ENCODE peak calls at places on chromosomes 6 and 20, in five cellular contexts. S is HCT116, I is A549, G is uterus, K is H1. X is an unnamed sample. For H3K4me1, the result is how much of the 10 kb centered on the place peaks cover.

GRCh38 chr6:80331522-80331921 is 225.1 kb downstream of the BCKDHB start:
- DNase-seq in K (no peak), I (no peak), S (no peak), G (no peak), X (no peak)

GRCh38 chr6:157892363-157892878 is 69.4 kb downstream of the SNX9 start:
- DNase-seq in G (no peak), I (no peak), S (no peak), K (no peak), X (no peak)

GRCh38 chr20:6613280-6613861 is 154.1 kb upstream of the BMP2 start:
- DNase-seq in I (no peak), G (no peak), S (no peak), K (no peak), X (no peak)

GRCh38 chr6:14728396-14729024 is 517.4 kb upstream of the JARID2 start:
- DNase-seq in S (no peak), G (peak), K (no peak), I (no peak), X (no peak)

GRCh38 chr6:56755040-56755439 is 112.4 kb upstream of the DST start:
- DNase-seq in G (no peak), S (no peak), K (no peak), I (no peak), X (no peak)

GRCh38 chr6:39861663-39862062 is 69.5 kb downstream of the DAAM2 start:
- DNase-seq in S (no peak), K (no peak), I (no peak), G (no peak), X (no peak)

GRCh38 chr6:79813143-79813542 is 134.2 kb downstream of the ELOVL4 start:
- DNase-seq in K (no peak), S (no peak), G (no peak), I (no peak), X (no peak)

GRCh38 chr6:38336922-38337321 is 302.8 kb downstream of the BTBD9 start:
- DNase-seq in I (no peak), S (no peak), G (no peak), K (no peak), X (no peak)

GRCh38 chr6:35568967-35569606 is 56.4 kb upstream of the TULP1 start:
- DNase-seq in I (peak), G (peak), K (no peak), S (no peak), X (peak)

GRCh38 chr6:110368268-110368667 is 10.1 kb upstream of the METTL24 start:
- DNase-seq in K (no peak), I (no peak), S (no peak), G (no peak), X (no peak)

GRCh38 chr6:2186516-2186915 is 58.9 kb downstream of the GMDS start:
- DNase-seq in G (no peak), I (no peak), S (no peak), K (no peak), X (no peak)

GRCh38 chr6:18245079-18245478 is 19.3 kb downstream of the DEK start:
- DNase-seq in K (no peak), S (no peak), I (no peak), G (no peak), X (no peak)

GRCh38 chr6:18247002-18247401 is 17.3 kb downstream of the DEK start:
- DNase-seq in S (no peak), I (no peak), G (no peak), K (no peak), X (no peak)

GRCh38 chr6:18246205-18246604 is 18.1 kb downstream of the DEK start:
- DNase-seq in S (no peak), I (no peak), K (no peak), G (no peak), X (no peak)

GRCh38 chr6:18244251-18244650 is 20.1 kb downstream of the DEK start:
- DNase-seq in S (no peak), I (no peak), G (no peak), K (no peak), X (no peak)

DNA sequence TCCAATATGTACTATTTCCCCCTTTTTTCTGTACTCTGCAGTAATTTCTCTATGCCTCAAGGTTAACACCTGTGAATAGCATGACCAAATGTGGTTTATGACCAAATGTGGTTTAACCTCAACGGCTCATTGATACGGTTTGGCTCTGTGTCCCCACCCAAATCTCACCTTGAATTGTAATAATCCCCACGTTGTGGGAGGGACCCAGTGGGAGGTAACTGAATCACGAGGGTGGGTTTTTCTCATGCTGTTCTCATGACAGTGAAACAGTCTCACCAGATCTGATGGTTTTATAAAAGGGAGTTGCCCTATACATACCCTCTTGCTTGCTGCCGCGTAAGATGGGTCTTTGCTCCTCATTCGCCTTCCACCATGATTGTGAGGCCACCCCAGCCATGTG is 18.7 kb downstream of the DEK start:
- DNase-seq in S (no peak), K (no peak), I (no peak), G (no peak), X (no peak)
- TF ChIP-seq POLR2A in S (no peak), K (no peak), I (no peak), G (no peak), X (no peak)

GRCh38 chr6:129686941-129687627 is 22.9 kb downstream of the ARHGAP18 start:
- DNase-seq in I (no peak), S (no peak), K (no peak), G (no peak), X (no peak)

GRCh38 chr6:129684903-129685639 is 24.9 kb downstream of the ARHGAP18 start:
- DNase-seq in G (no peak), S (no peak), I (no peak), K (no peak), X (no peak)

GRCh38 chr6:129683606-129684322 is 26.2 kb downstream of the ARHGAP18 start:
- DNase-seq in K (no peak), I (peak), S (peak), G (peak), X (no peak)

GRCh38 chr6:129685640-129686031 is 24.3 kb downstream of the ARHGAP18 start:
- DNase-seq in G (no peak), S (no peak), I (no peak), K (no peak), X (no peak)

GRCh38 chr6:129684323-129684884 is 25.6 kb downstream of the ARHGAP18 start:
- DNase-seq in G (no peak), I (no peak), K (no peak), S (no peak), X (no peak)
- H3K4me1 ChIP-seq in G (under half), I (under half), K (under half), S (half or more), X (under half)

GRCh38 chr6:166830185-166830890 is 126.0 kb downstream of the RNASET2 start:
- DNase-seq in S (no peak), I (no peak), K (no peak), G (no peak), X (no peak)
- TF ChIP-seq POLR2A in S (no peak), I (no peak), K (no peak), G (no peak), X (no peak)

DNA sequence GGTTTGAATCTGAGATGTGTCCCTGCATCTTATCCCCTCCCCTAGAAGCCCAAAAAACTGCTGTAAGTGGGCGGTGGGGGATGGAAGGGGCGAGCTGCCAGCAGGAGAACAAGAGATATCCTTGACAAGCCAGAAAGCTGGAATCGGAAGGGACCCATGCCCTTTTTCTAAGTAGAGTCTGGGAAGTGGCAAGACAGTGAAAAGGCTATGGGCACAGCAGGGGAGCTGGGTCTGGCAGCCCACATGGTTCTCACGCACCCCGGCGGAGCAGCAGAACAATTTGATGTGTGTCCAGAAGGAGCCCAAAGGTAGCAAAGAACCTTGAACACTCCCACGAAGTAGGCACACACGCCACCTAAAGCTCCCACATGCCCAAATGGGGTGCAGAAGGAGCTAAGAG is 38.6 kb downstream of the PCNA start:
- DNase-seq in K (no peak), G (no peak), S (no peak), I (no peak), X (no peak)
- H3K4me1 ChIP-seq in K (under half), G (under half), S (under half), I (under half), X (under half)

X was measured in breast epithelium.